ENCODE peak calls at places on chromosomes 5 and 9, in nine cellular contexts. O is hepatic stellate cell, S is GM20000, F is AML-193, G is NAMALWA, W is foreskin fibroblast, T is fibroblast of pulmonary artery, V is NCI-H1092, B is aorta. U is an unnamed sample.

GRCh38 chr9:19231126-19232035 is 888 bp downstream of the DENND4C start:
- DNase-seq in B (peak; percentile 65), F (no peak), S (peak; percentile 41), O (peak; percentile 37), T (peak; percentile 14), W (no peak), G (peak; percentile 65), V (no peak), U (peak; percentile 38)

GRCh38 chr5:59724482-59725392 is 168.8 kb downstream of the PDE4D start:
- DNase-seq in F (peak; percentile 44), O (peak; percentile 11), B (no peak), G (peak; percentile 63), S (peak; percentile 48), W (peak; percentile 38), T (peak; percentile 80), V (peak; percentile 10), U (peak; percentile 70)

GRCh38 chr9:88184986-88185385 is 46.7 kb upstream of the SPATA31C2 start:
- DNase-seq in T (no peak), W (no peak), B (no peak), F (no peak), V (peak; percentile 16), G (peak; percentile 2), S (no peak), O (no peak), U (no peak)

GRCh38 chr9:121453232-121453892 is 46.3 kb downstream of the GGTA1 start:
- DNase-seq in V (no peak), T (peak; percentile 50), B (no peak), O (no peak), G (no peak), F (no peak), W (no peak), S (no peak), U (peak; percentile 52)

GRCh38 chr9:75086443-75087278 is 1.3 kb downstream of the NMRK1 start:
- DNase-seq in V (no peak), B (peak; percentile 52), S (no peak), T (no peak), G (no peak), W (no peak), O (no peak), F (no peak), U (peak; percentile 20)

GRCh38 chr5:156121834-156122386 is 205.1 kb upstream of the SGCD start:
- DNase-seq in G (no peak), B (no peak), O (no peak), F (no peak), S (no peak), W (no peak), T (no peak), V (no peak), U (no peak)

GRCh38 chr5:146409081-146409671 is 38.0 kb upstream of the TCERG1 start:
- DNase-seq in W (peak; percentile 17), T (peak; percentile 10), B (no peak), F (no peak), G (no peak), S (no peak), O (no peak), V (no peak), U (no peak)

GRCh38 chr5:53323511-53323910 is 156.9 kb upstream of the FST start:
- DNase-seq in W (no peak), B (no peak), G (no peak), S (no peak), T (no peak), O (no peak), V (no peak), F (no peak), U (no peak)

GRCh38 chr9:88258012-88258411 is 119.7 kb upstream of the SPATA31C2 start:
- DNase-seq in S (no peak), F (no peak), T (peak; percentile 73), O (peak; percentile 29), G (no peak), W (peak; percentile 50), V (no peak), B (peak; percentile 76), U (peak; percentile 3)

GRCh38 chr9:135908334-135909204 is 1.2 kb upstream of the CAMSAP1 start:
- DNase-seq in G (no peak), T (no peak), O (no peak), S (no peak), V (no peak), F (peak; percentile 30), B (peak; percentile 39), W (no peak), U (no peak)

GRCh38 chr5:108686676-108687075 is 61.0 kb upstream of the FER start:
- DNase-seq in S (no peak), F (no peak), T (no peak), W (no peak), G (no peak), B (no peak), V (no peak), O (no peak), U (no peak)